ENCODE peak calls at places on chromosome 16, in ten cellular contexts. One of them, this sample, is unnamed.

GRCh38 chr16:84717484-84717883 is 17.7 kb downstream of the USP10 start:
- DNase-seq in right lobe of liver: no peak
- DNase-seq in tibial nerve: no peak
- DNase-seq in ovary: no peak
- DNase-seq in A549: no peak
- DNase-seq in spleen: no peak
- DNase-seq in transverse colon: no peak
- DNase-seq in sigmoid colon: no peak
- DNase-seq in HCT116: no peak
- DNase-seq in breast epithelium: no peak
- DNase-seq in this sample: no peak

GRCh38 chr16:67632415-67633172 is 12.3 kb upstream of the CARMIL2 start:
- DNase-seq in HCT116: no peak
- DNase-seq in A549: no peak
- DNase-seq in ovary: peak; percentile 59
- DNase-seq in transverse colon: no peak
- DNase-seq in sigmoid colon: peak; percentile 33
- DNase-seq in spleen: no peak
- DNase-seq in right lobe of liver: no peak
- DNase-seq in tibial nerve: no peak
- DNase-seq in breast epithelium: no peak
- DNase-seq in this sample: no peak

GRCh38 chr16:9125658-9126492 is 34.4 kb downstream of the HAPSTR1 start:
- DNase-seq in transverse colon: no peak
- DNase-seq in ovary: no peak
- DNase-seq in tibial nerve: no peak
- DNase-seq in A549: no peak
- DNase-seq in HCT116: no peak
- DNase-seq in breast epithelium: no peak
- DNase-seq in spleen: no peak
- DNase-seq in sigmoid colon: peak; percentile 38
- DNase-seq in right lobe of liver: no peak
- DNase-seq in this sample: no peak

GRCh38 chr16:79970551-79971236 is 370.2 kb upstream of the MAF start:
- DNase-seq in spleen: no peak
- DNase-seq in transverse colon: peak; percentile 8
- DNase-seq in tibial nerve: peak; percentile 52
- DNase-seq in sigmoid colon: peak; percentile 77
- DNase-seq in A549: peak; percentile 29
- DNase-seq in ovary: peak; percentile 77
- DNase-seq in right lobe of liver: peak; percentile 80
- DNase-seq in breast epithelium: no peak
- DNase-seq in HCT116: no peak
- DNase-seq in this sample: peak; percentile 72

GRCh38 chr16:85586360-85587145 is 26.6 kb upstream of the GSE1 start:
- DNase-seq in spleen: no peak
- DNase-seq in sigmoid colon: peak; percentile 91
- DNase-seq in right lobe of liver: no peak
- DNase-seq in A549: no peak
- DNase-seq in tibial nerve: no peak
- DNase-seq in HCT116: no peak
- DNase-seq in breast epithelium: no peak
- DNase-seq in transverse colon: peak; percentile 46
- DNase-seq in ovary: peak; percentile 73
- DNase-seq in this sample: peak; percentile 58

GRCh38 chr16:56288019-56288418 is 96.7 kb downstream of the GNAO1 start:
- DNase-seq in spleen: no peak
- DNase-seq in HCT116: no peak
- DNase-seq in transverse colon: no peak
- DNase-seq in sigmoid colon: no peak
- DNase-seq in breast epithelium: no peak
- DNase-seq in A549: no peak
- DNase-seq in tibial nerve: no peak
- DNase-seq in ovary: no peak
- DNase-seq in right lobe of liver: no peak
- DNase-seq in this sample: no peak

GRCh38 chr16:78705694-78706093 is 606.2 kb downstream of the WWOX start:
- DNase-seq in ovary: no peak
- DNase-seq in A549: peak; percentile 74
- DNase-seq in transverse colon: no peak
- DNase-seq in HCT116: no peak
- DNase-seq in sigmoid colon: no peak
- DNase-seq in right lobe of liver: no peak
- DNase-seq in breast epithelium: no peak
- DNase-seq in tibial nerve: no peak
- DNase-seq in spleen: no peak
- DNase-seq in this sample: no peak

GRCh38 chr16:22635345-22635744 is 124.7 kb downstream of the NPIPB5 start:
- DNase-seq in A549: no peak
- DNase-seq in tibial nerve: no peak
- DNase-seq in right lobe of liver: no peak
- DNase-seq in spleen: no peak
- DNase-seq in transverse colon: no peak
- DNase-seq in sigmoid colon: no peak
- DNase-seq in HCT116: no peak
- DNase-seq in breast epithelium: no peak
- DNase-seq in ovary: no peak
- DNase-seq in this sample: no peak

GRCh38 chr16:6125483-6126259 is 1028.1 kb upstream of the EEF2KMT start:
- DNase-seq in right lobe of liver: no peak
- DNase-seq in ovary: no peak
- DNase-seq in tibial nerve: no peak
- DNase-seq in sigmoid colon: no peak
- DNase-seq in spleen: no peak
- DNase-seq in breast epithelium: no peak
- DNase-seq in transverse colon: no peak
- DNase-seq in A549: no peak
- DNase-seq in HCT116: no peak
- DNase-seq in this sample: no peak

DNA sequence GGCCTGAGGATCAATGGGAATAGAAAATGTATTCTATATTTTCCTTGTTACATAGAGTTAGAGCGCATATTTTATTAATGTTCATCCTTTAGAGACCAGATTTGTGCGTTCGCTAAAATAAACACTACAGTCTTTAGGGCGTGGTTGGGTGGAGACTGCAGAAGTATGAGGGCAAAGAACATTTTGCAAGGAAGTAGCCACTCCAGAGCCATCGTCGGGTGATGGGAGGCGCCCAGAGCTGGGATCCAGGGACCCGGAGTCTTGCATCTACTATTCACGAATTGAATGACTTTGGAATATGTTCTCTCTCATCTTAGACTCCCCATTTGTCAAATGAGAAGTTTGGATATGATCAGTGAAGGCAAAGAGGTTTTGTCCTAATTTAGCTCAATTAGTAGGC is 154.2 kb upstream of the IRX6 start:
- DNase-seq in sigmoid colon: no peak
- DNase-seq in spleen: no peak
- DNase-seq in HCT116: no peak
- DNase-seq in ovary: no peak
- DNase-seq in A549: no peak
- DNase-seq in breast epithelium: no peak
- DNase-seq in right lobe of liver: no peak
- DNase-seq in tibial nerve: no peak
- DNase-seq in transverse colon: peak; percentile 13
- DNase-seq in this sample: no peak
- H3K9me3 ChIP-seq in sigmoid colon: peaks cover 2% of the 10 kb centered on the region
- H3K9me3 ChIP-seq in spleen: no peaks in the 10 kb centered on the region
- H3K9me3 ChIP-seq in HCT116: no peaks in the 10 kb centered on the region
- H3K9me3 ChIP-seq in ovary: no peaks in the 10 kb centered on the region
- H3K9me3 ChIP-seq in A549: no peaks in the 10 kb centered on the region
- H3K9me3 ChIP-seq in breast epithelium: no peaks in the 10 kb centered on the region
- H3K9me3 ChIP-seq in right lobe of liver: no peaks in the 10 kb centered on the region
- H3K9me3 ChIP-seq in tibial nerve: no peaks in the 10 kb centered on the region
- H3K9me3 ChIP-seq in transverse colon: no peaks in the 10 kb centered on the region
- H3K9me3 ChIP-seq in this sample: no peaks in the 10 kb centered on the region

GRCh38 chr16:2766430-2767139 is 10.5 kb downstream of the ELOB start:
- DNase-seq in spleen: peak; percentile 54
- DNase-seq in sigmoid colon: no peak
- DNase-seq in breast epithelium: no peak
- DNase-seq in ovary: peak; percentile 45
- DNase-seq in A549: no peak
- DNase-seq in right lobe of liver: peak; percentile 30
- DNase-seq in HCT116: no peak
- DNase-seq in transverse colon: no peak
- DNase-seq in tibial nerve: no peak
- DNase-seq in this sample: no peak

GRCh38 chr16:2767140-2767731 is 9.8 kb downstream of the ELOB start:
- DNase-seq in tibial nerve: no peak
- DNase-seq in ovary: peak; percentile 72
- DNase-seq in spleen: peak; percentile 73
- DNase-seq in breast epithelium: no peak
- DNase-seq in HCT116: no peak
- DNase-seq in right lobe of liver: no peak
- DNase-seq in sigmoid colon: no peak
- DNase-seq in transverse colon: no peak
- DNase-seq in A549: no peak
- DNase-seq in this sample: peak; percentile 38

GRCh38 chr16:2769100-2769529 is 8.0 kb downstream of the ELOB start:
- DNase-seq in breast epithelium: no peak
- DNase-seq in A549: no peak
- DNase-seq in tibial nerve: no peak
- DNase-seq in HCT116: no peak
- DNase-seq in right lobe of liver: peak; percentile 44
- DNase-seq in sigmoid colon: no peak
- DNase-seq in transverse colon: no peak
- DNase-seq in ovary: peak; percentile 31
- DNase-seq in spleen: peak; percentile 59
- DNase-seq in this sample: no peak

GRCh38 chr16:2768403-2769089 is 8.5 kb downstream of the ELOB start:
- DNase-seq in transverse colon: no peak
- DNase-seq in ovary: no peak
- DNase-seq in right lobe of liver: no peak
- DNase-seq in tibial nerve: peak; percentile 47
- DNase-seq in sigmoid colon: no peak
- DNase-seq in spleen: peak; percentile 63
- DNase-seq in A549: no peak
- DNase-seq in HCT116: no peak
- DNase-seq in breast epithelium: no peak
- DNase-seq in this sample: no peak

DNA sequence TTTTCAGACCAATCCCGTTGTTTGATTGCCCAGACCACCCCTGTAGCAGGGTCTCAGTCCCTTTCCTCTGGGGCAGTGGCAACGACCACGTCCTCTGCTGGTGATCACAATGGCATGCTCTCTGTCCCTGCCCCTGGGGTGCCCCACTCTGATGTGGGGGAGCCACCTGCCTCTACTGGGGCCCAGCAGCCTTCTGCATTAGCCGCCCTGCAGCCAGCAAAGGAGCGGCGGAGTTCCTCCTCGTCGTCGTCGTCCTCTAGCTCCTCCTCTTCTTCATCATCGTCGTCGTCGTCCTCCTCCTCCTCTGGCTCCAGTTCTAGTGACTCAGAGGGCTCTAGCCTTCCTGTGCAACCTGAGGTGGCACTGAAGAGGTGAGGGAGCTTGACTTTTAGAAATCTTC is 9.2 kb downstream of the ELOB start:
- DNase-seq in sigmoid colon: no peak
- DNase-seq in HCT116: no peak
- DNase-seq in spleen: peak; percentile 66
- DNase-seq in tibial nerve: no peak
- DNase-seq in ovary: no peak
- DNase-seq in right lobe of liver: no peak
- DNase-seq in breast epithelium: no peak
- DNase-seq in transverse colon: no peak
- DNase-seq in A549: no peak
- DNase-seq in this sample: no peak
- TF ChIP-seq POLR2A in sigmoid colon: no peak
- TF ChIP-seq POLR2A in HCT116: no peak
- TF ChIP-seq POLR2A in spleen: no peak
- TF ChIP-seq POLR2A in tibial nerve: no peak
- TF ChIP-seq POLR2A in ovary: no peak
- TF ChIP-seq POLR2A in right lobe of liver: no peak
- TF ChIP-seq POLR2A in breast epithelium: no peak
- TF ChIP-seq POLR2A in transverse colon: no peak
- TF ChIP-seq POLR2A in A549: no peak
- TF ChIP-seq POLR2A in this sample: no peak

DNA sequence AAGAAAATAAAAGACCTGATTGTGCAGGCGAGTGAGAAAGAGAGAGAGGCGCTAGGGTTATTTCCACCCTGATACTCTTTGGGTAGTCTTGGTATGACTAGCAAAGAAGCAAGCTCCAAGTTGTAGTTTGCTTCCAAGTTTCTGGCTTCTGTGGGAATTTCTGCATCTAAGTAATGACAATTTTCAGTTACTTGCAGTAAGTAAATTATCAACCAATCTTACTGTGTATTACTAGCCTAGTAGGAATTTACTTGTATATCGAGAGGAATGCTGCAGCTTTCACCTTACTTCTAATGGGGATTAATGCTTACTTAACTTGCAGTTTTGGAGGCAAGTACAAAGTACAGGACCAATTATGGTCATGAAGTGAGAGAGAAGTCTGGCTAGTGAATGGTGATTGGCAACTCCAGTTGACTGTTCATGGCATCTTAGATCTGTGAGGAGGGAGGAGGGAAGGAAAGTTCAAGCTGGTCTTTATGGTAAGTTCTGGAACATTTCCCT is 31.9 kb downstream of the TENT4B start:
- DNase-seq in A549: peak; percentile 71
- DNase-seq in spleen: no peak
- DNase-seq in tibial nerve: no peak
- DNase-seq in right lobe of liver: no peak
- DNase-seq in breast epithelium: no peak
- DNase-seq in ovary: no peak
- DNase-seq in transverse colon: no peak
- DNase-seq in HCT116: no peak
- DNase-seq in sigmoid colon: no peak
- DNase-seq in this sample: no peak
- H3K9me3 ChIP-seq in A549: no peaks in the 10 kb centered on the region
- H3K9me3 ChIP-seq in spleen: no peaks in the 10 kb centered on the region
- H3K9me3 ChIP-seq in tibial nerve: no peaks in the 10 kb centered on the region
- H3K9me3 ChIP-seq in right lobe of liver: no peaks in the 10 kb centered on the region
- H3K9me3 ChIP-seq in breast epithelium: no peaks in the 10 kb centered on the region
- H3K9me3 ChIP-seq in ovary: no peaks in the 10 kb centered on the region
- H3K9me3 ChIP-seq in transverse colon: no peaks in the 10 kb centered on the region
- H3K9me3 ChIP-seq in HCT116: no peaks in the 10 kb centered on the region
- H3K9me3 ChIP-seq in sigmoid colon: no peaks in the 10 kb centered on the region
- H3K9me3 ChIP-seq in this sample: no peaks in the 10 kb centered on the region

DNA sequence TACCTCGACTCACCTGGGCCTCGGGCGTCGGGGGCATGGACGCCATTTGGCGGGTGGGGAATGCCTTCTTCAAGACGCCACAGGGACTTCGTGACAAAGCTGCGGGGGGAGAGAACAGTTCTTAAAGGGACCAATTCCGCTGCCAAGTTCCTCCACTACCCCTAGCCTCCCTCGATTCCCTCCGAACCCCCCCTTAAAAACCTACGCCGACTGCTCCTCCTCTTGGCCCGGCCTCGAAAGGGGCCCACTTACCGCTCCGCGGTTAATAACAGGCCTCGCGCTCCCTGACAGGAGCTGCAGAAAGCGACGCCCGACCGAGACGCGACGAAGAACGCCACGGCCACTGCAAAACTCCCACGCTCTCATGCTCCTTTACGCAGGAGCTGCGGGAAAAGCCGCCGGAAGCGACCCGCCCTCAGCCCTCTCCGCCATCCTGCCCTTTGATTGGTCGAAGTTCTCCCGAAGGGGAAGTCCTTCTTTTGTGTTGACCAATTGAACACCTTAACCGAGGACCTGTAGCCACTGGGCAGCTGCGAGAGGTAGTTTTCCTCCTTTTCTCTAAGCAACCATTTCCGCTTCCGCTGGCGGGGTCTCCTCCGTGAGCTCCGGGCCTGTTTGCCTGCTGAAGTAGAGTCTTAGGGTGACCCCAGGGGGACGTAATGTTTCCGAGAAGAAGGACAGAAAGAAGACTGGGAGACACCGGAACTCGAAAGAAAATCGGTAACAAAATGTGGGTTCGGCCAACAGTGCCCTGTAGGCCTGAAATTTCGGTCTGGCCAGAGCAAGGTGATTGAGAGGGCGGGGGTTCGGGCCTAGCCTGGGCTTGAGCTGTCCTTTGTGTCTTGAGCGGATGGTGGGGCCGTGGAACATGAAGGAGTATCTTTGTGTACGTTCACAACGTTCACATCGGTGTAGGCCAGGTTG is at the start of the genes NAA60 and ZNF597:
- DNase-seq in HCT116: peak; percentile 83
- DNase-seq in right lobe of liver: peak; percentile 88
- DNase-seq in tibial nerve: peak; percentile 61
- DNase-seq in A549: peak; percentile 92
- DNase-seq in ovary: peak; percentile 78
- DNase-seq in sigmoid colon: peak; percentile 91
- DNase-seq in spleen: peak; percentile 91
- DNase-seq in breast epithelium: peak; percentile 78
- DNase-seq in transverse colon: peak; percentile 85
- DNase-seq in this sample: peak; percentile 95
- TF ChIP-seq POLR2A in HCT116: peak; percentile 5
- TF ChIP-seq POLR2A in right lobe of liver: peak; percentile 53
- TF ChIP-seq POLR2A in tibial nerve: no peak
- TF ChIP-seq POLR2A in A549: peak; percentile 35
- TF ChIP-seq POLR2A in ovary: no peak
- TF ChIP-seq POLR2A in sigmoid colon: no peak
- TF ChIP-seq POLR2A in spleen: no peak
- TF ChIP-seq POLR2A in breast epithelium: peak; percentile 18
- TF ChIP-seq POLR2A in transverse colon: peak; percentile 41
- TF ChIP-seq POLR2A in this sample: no peak